ENCODE peak calls at places on chromosome 7, in eight cellular contexts. D is neural crest cell, Z is foreskin keratinocyte, S is D721Med, E is GM20000, X is H9, M is esophagus muscularis mucosa, H is pancreas. F is an unnamed sample.

GRCh38 chr7:55065079-55065478 is 46.3 kb downstream of the EGFR start:
- DNase-seq in D (no peak), S (no peak), H (no peak), M (no peak), X (no peak), E (no peak), Z (peak), F (no peak)

GRCh38 chr7:148286150-148286549 is 304.4 kb upstream of the C7orf33 start:
- DNase-seq in D (no peak), X (no peak), M (no peak), Z (no peak), H (no peak), S (no peak), E (no peak), F (peak)

GRCh38 chr7:103928581-103928980 is 60.9 kb downstream of the RELN start:
- DNase-seq in D (no peak), H (no peak), S (no peak), E (no peak), Z (no peak), M (no peak), X (no peak), F (no peak)

GRCh38 chr7:106840342-106840741 is 24.7 kb upstream of the PIK3CG start:
- DNase-seq in M (no peak), E (no peak), D (no peak), Z (peak), S (no peak), X (peak), H (no peak), F (no peak)

GRCh38 chr7:115924398-115924797 is 106.2 kb downstream of the TFEC start:
- DNase-seq in Z (no peak), S (no peak), H (no peak), E (no peak), D (no peak), M (no peak), X (no peak), F (no peak)

GRCh38 chr7:132750530-132751281 is 174.4 kb upstream of the PLXNA4 start:
- DNase-seq in Z (no peak), D (no peak), X (no peak), M (no peak), H (no peak), S (no peak), E (no peak), F (no peak)

GRCh38 chr7:41428330-41428729 is 274.6 kb downstream of the INHBA start:
- DNase-seq in X (no peak), D (no peak), S (no peak), M (no peak), E (no peak), H (no peak), Z (no peak), F (no peak)

GRCh38 chr7:16904086-16904485 is 22.3 kb upstream of the AGR3 start:
- DNase-seq in D (no peak), M (no peak), H (no peak), S (no peak), X (no peak), Z (no peak), E (no peak), F (no peak)

GRCh38 chr7:27808626-27809025 is 68.7 kb downstream of the TAX1BP1 start:
- DNase-seq in X (no peak), H (no peak), E (no peak), Z (peak), M (no peak), S (no peak), D (no peak), F (no peak)

GRCh38 chr7:74203157-74203556 is 6.6 kb upstream of the LAT2 start:
- DNase-seq in S (no peak), X (peak), Z (no peak), M (no peak), E (no peak), D (no peak), H (peak), F (peak)

GRCh38 chr7:106611911-106612310 is 49.0 kb downstream of the CCDC71L start:
- DNase-seq in D (no peak), H (no peak), Z (no peak), M (no peak), S (no peak), E (no peak), X (no peak), F (no peak)

GRCh38 chr7:127782550-127783266 is 130.7 kb downstream of the SND1 start:
- DNase-seq in H (no peak), X (no peak), S (no peak), D (no peak), Z (no peak), E (no peak), M (no peak), F (no peak)

GRCh38 chr7:94012748-94013147 is 8.6 kb upstream of the BET1 start:
- DNase-seq in X (peak), Z (no peak), M (no peak), D (no peak), S (no peak), E (no peak), H (no peak), F (no peak)

GRCh38 chr7:98808751-98809460 is 60.9 kb downstream of the TMEM130 start:
- DNase-seq in E (no peak), H (no peak), S (no peak), Z (no peak), M (no peak), X (no peak), D (no peak), F (no peak)

GRCh38 chr7:142153400-142153799 is 41.9 kb downstream of the MGAM2 start:
- DNase-seq in H (peak), E (no peak), D (no peak), Z (no peak), M (no peak), S (no peak), X (no peak), F (peak)

GRCh38 chr7:66696774-66697191 is 43.8 kb upstream of the RABGEF1 start:
- DNase-seq in S (no peak), M (no peak), Z (peak), D (no peak), X (no peak), H (no peak), E (no peak), F (no peak)

GRCh38 chr7:155565596-155565995 is 19.2 kb upstream of the CNPY1 start:
- DNase-seq in E (no peak), M (no peak), D (no peak), S (no peak), Z (no peak), X (no peak), H (no peak), F (no peak)

GRCh38 chr7:135771051-135771450 is 22.4 kb upstream of the FAM180A start:
- DNase-seq in X (no peak), S (no peak), D (no peak), E (no peak), M (no peak), H (no peak), Z (no peak), F (no peak)

GRCh38 chr7:46195934-46196333 is 274.9 kb upstream of the IGFBP3 start:
- DNase-seq in S (no peak), Z (no peak), D (no peak), H (no peak), E (no peak), X (no peak), M (no peak), F (no peak)

GRCh38 chr7:44196450-44196872 is 4.3 kb upstream of the YKT6 start:
- DNase-seq in X (peak), D (peak), S (no peak), Z (no peak), M (no peak), E (peak), H (no peak), F (peak)

GRCh38 chr7:158631574-158632195 is 44.1 kb upstream of the PTPRN2 start:
- DNase-seq in E (no peak), X (no peak), M (no peak), Z (no peak), H (no peak), S (no peak), D (no peak), F (no peak)

GRCh38 chr7:16129431-16130126 is 291.8 kb downstream of the CRPPA start:
- DNase-seq in X (no peak), M (no peak), H (no peak), Z (peak), D (no peak), S (no peak), E (no peak), F (no peak)

GRCh38 chr7:80330434-80330833 is 181.4 kb downstream of the GNAT3 start:
- DNase-seq in E (no peak), X (no peak), M (no peak), D (no peak), S (no peak), Z (no peak), H (no peak), F (no peak)

GRCh38 chr7:155166673-155167370 is 96.7 kb downstream of the HTR5A start:
- DNase-seq in X (no peak), E (no peak), H (no peak), D (no peak), M (peak), Z (peak), S (no peak), F (no peak)

GRCh38 chr7:30448461-30449189 is 30.0 kb downstream of the NOD1 start:
- DNase-seq in D (no peak), H (no peak), E (no peak), S (no peak), Z (no peak), M (no peak), X (no peak), F (no peak)

GRCh38 chr7:93004906-93005305 is 112.9 kb downstream of the SAMD9 start:
- DNase-seq in M (no peak), X (no peak), Z (no peak), H (no peak), D (no peak), E (no peak), S (no peak), F (no peak)

GRCh38 chr7:11592699-11593098 is 239.3 kb downstream of the THSD7A start:
- DNase-seq in D (no peak), H (no peak), Z (no peak), M (no peak), S (no peak), E (no peak), X (no peak), F (no peak)

GRCh38 chr7:8065356-8065813 is 96.8 kb downstream of the GLCCI1 start:
- DNase-seq in X (no peak), Z (peak), E (no peak), S (no peak), M (no peak), H (no peak), D (no peak), F (no peak)

GRCh38 chr7:105689093-105689819 is 108.0 kb upstream of the EFCAB10 start:
- DNase-seq in D (peak), X (peak), E (no peak), H (no peak), S (no peak), Z (no peak), M (no peak), F (no peak)

GRCh38 chr7:139713835-139714162 is 64.0 kb downstream of the HIPK2 start:
- DNase-seq in Z (no peak), X (no peak), S (no peak), D (no peak), E (no peak), H (no peak), M (no peak), F (no peak)

GRCh38 chr7:100357131-100357561 is 771 bp upstream of the PILRB start:
- DNase-seq in Z (no peak), H (no peak), S (no peak), M (no peak), X (no peak), D (no peak), E (no peak), F (no peak)

GRCh38 chr7:100360102-100360607 is 2.2 kb downstream of the PILRB start:
- DNase-seq in S (no peak), D (no peak), M (no peak), X (no peak), H (no peak), Z (no peak), E (no peak), F (no peak)

GRCh38 chr7:100356416-100357068 is 1.4 kb upstream of the PILRB start:
- DNase-seq in E (no peak), S (no peak), H (no peak), M (no peak), X (no peak), D (no peak), Z (no peak), F (no peak)

GRCh38 chr7:100358857-100359212 is 918 bp downstream of the PILRB start:
- DNase-seq in X (no peak), E (no peak), H (no peak), S (no peak), D (no peak), M (no peak), Z (no peak), F (no peak)

DNA sequence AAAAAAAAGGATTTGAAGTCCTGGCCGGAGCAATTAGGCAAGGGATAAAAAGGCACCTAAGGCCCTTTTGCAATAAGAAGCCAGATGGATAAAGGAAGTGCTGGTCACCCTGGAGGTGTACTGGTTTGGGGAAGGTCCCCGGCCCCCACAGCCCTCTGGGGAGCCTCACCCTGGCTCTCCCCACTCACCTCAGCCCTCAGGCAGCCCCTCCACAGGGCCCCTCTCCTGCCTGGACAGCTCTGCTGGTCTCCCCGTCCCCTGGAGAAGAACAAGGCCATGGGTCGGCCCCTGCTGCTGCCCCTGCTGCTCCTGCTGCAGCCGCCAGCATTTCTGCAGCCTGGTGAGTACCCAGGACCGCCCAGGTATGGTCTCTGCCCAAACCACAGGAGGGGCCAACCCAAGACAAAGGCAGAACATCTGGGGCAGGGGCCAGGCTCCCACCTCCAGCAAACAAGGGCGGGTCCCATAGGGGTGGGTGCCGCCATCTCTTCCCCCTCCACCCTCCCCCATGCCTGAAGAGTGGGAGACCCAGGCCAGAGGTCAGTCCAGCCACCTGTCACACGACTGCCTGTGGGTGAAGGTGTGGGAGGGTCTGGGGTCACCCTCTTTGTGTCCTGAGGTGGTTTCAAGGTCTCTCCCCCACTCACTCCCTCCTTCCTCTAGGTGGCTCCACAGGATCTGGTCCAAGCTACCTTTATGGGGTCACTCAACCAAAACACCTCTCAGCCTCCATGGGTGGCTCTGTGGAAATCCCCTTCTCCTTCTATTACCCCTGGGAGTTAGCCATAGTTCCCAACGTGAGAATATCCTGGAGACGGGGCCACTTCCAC is at the start of gene PILRB:
- DNase-seq in S (no peak), E (no peak), Z (no peak), X (no peak), H (no peak), D (no peak), M (no peak), F (no peak)
- TF ChIP-seq CTCF in S (no peak), E (peak), Z (peak), X (peak), H (no peak), D (no peak), M (no peak), F (no peak)

DNA sequence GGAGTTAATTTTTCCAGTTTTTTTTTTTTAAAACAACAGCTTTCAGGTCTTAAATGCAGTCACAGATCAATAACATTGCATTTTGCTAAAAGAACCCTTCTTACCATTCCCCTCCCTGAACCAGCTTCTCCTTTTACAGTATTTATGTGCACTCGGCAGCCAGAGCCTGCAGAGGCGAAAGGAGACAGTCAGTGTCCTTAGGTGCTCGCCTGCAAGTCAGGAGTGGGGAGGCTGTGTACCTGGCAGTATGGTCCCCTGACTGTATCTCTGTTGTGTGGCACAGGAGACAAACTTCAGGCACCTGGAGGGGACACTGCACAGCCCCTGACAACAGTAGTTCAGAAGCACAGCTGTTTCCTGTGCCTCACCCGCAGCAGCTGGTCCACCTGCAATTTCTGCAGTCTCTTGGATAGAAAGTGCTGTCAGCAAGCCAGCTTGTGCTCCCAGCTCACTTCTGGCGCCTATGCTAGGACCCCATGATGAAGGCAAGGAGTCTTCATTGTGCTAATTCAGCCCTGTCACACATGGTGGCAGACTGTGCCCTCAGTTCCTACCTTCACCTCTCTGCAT is 73.4 kb upstream of the LAMB4 start:
- DNase-seq in S (no peak), H (no peak), E (no peak), M (no peak), X (no peak), D (no peak), Z (no peak), F (no peak)
- TF ChIP-seq CTCF in S (no peak), H (no peak), E (no peak), M (no peak), X (no peak), D (no peak), Z (no peak), F (no peak)

DNA sequence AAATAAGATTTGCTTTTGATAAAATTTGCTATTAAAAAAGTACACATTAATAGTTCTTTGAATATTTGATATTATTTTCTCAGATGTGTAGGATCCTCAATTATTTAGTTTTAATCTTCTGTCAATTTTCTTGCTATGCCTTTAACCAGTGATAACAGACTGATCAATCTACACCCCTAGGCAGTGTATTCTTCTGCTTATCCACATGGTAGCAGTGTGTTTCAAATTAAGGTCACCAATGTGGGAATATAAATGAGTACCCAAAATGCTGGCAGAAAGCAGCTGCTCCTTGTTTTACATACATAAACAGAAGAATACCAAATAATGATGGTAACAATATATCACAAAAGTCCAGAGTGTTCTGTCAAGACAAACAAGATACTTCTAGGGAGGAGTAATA is 87.0 kb downstream of the SKAP2 start:
- DNase-seq in M (no peak), D (no peak), X (no peak), S (no peak), E (no peak), H (no peak), Z (no peak), F (no peak)
- TF ChIP-seq CTCF in M (no peak), D (no peak), X (peak), S (no peak), E (no peak), H (no peak), Z (peak), F (no peak)

GRCh38 chr7:67817481-67817880 is 820.8 kb downstream of the TYW1 start:
- DNase-seq in X (no peak), E (no peak), H (no peak), M (no peak), Z (no peak), S (no peak), D (no peak), F (no peak)
- TF ChIP-seq CTCF in X (no peak), E (no peak), H (no peak), M (no peak), Z (no peak), S (no peak), D (no peak), F (no peak)

DNA sequence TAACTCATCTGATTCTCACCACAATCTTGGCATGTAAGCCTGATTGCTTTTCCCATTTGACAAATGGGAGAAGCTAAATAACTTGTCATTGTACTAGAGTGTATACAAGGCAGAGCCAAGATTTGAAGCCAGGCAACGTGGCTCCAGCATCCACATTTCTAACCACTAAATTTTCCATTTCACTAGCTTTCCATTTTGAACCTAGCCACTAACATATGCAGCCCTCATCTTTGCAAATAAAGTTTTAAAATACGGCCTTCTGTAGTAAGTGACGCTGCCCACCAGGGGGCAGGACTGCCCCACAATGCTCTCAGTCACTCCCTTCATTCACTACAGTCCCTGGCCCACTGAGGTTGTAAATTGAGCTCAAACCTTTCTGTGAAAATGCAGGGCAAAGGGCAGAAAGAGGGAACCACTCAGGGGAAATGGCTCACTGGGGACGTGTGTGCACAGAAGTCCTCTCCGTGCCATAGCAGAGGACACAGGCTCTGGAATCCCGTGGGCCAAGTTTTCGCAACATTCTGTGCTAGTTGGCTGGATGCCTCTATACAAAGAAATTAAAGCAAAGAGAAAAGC is 315.7 kb downstream of the TNS3 start:
- DNase-seq in E (peak), H (peak), Z (no peak), M (no peak), D (peak), S (peak), X (peak), F (peak)
- TF ChIP-seq CTCF in E (peak), H (peak), Z (peak), M (peak), D (peak), S (peak), X (peak), F (peak)

DNA sequence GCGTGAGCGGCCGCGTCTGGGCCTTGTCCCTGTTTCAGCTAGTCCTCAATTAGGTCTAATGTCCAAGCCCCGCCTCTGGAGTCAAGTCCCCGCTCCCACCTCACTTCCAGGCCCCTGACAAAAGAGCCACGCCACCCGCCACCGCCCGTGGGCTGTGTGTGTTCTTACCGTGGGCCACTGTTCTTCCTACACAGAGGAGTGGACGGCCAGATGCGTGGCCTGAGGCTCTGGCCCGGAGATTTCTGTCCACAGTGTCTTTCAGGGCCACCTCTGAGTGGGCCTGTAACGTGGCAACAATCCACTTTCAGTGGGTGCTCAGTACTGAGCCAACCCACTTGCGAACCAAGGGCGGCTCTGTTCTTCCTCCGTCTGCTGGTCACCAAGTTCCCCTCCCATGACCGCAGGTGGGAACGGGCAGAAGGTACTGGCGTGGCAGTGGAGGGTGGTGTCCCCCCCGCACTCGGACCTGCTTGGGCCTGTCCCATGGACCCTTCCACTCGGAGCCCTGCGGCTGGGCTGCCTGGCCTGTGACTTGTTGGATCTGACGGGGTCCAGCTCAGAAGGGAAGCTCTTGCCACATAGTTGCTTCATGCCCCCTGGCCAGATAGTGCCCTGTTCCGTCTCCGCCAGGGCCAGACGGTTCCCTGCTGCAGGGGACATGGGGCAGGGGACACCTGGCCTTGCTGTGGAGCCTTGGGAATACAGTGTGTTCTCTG is 15.0 kb upstream of the ZFAND2A start:
- DNase-seq in E (no peak), H (no peak), S (no peak), X (no peak), D (no peak), Z (no peak), M (no peak), F (no peak)
- TF ChIP-seq CTCF in E (no peak), H (no peak), S (no peak), X (no peak), D (no peak), Z (no peak), M (no peak), F (no peak)